ENCODE peak calls at places on chromosomes 6 and 20, in nine cellular contexts. B is brain microvascular endothelial cell; Z is coronary artery; F is esophagus muscularis mucosa; D is CD8-positive, alpha-beta T cell; W is ascending aorta; X is progenitor cell of endocrine pancreas; J is omental fat pad; O is psoas muscle. R is an unnamed sample.

GRCh38 chr20:23637282-23638221 is at the start of gene CST3:
- DNase-seq in J (no peak), X (peak; percentile 59), O (peak; percentile 93), W (peak; percentile 93), Z (peak; percentile 92), F (peak; percentile 96), D (no peak), B (peak; percentile 84), R (peak; percentile 93)

GRCh38 chr20:44288252-44288651 is 22.8 kb downstream of the FITM2 start:
- DNase-seq in F (no peak), Z (no peak), W (no peak), B (no peak), X (no peak), O (no peak), J (no peak), D (no peak), R (no peak)

GRCh38 chr6:167667204-167668018 is 159.3 kb upstream of the AFDN start:
- DNase-seq in X (no peak), B (no peak), O (no peak), F (no peak), W (no peak), D (no peak), Z (no peak), J (no peak), R (no peak)

GRCh38 chr20:7776148-7776547 is 164.1 kb downstream of the HAO1 start:
- DNase-seq in J (no peak), D (no peak), B (no peak), F (no peak), X (no peak), W (no peak), O (no peak), Z (no peak), R (no peak)

GRCh38 chr6:94736231-94736630 is 841.1 kb upstream of the MANEA start:
- DNase-seq in O (no peak), F (no peak), B (no peak), D (no peak), Z (no peak), W (no peak), X (no peak), J (no peak), R (no peak)

GRCh38 chr6:116616757-116617093 is 446 bp downstream of the RSPH4A start:
- DNase-seq in F (no peak), Z (peak; percentile 75), W (no peak), B (no peak), X (no peak), J (no peak), D (no peak), O (peak; percentile 21), R (no peak)

GRCh38 chr6:146546440-146546839 is 2.8 kb downstream of the RAB32 start:
- DNase-seq in D (no peak), Z (no peak), B (peak; percentile 82), F (no peak), X (no peak), J (no peak), W (peak; percentile 69), O (no peak), R (no peak)

GRCh38 chr6:2891768-2892170 is 11.3 kb downstream of the SERPINB9 start:
- DNase-seq in Z (no peak), D (peak; percentile 69), B (no peak), X (no peak), F (peak; percentile 42), J (no peak), O (no peak), W (no peak), R (no peak)

GRCh38 chr6:106099235-106099537 is 13.1 kb downstream of the PRDM1 start:
- DNase-seq in Z (no peak), X (no peak), J (no peak), B (no peak), F (peak; percentile 83), O (no peak), W (no peak), D (no peak), R (no peak)

DNA sequence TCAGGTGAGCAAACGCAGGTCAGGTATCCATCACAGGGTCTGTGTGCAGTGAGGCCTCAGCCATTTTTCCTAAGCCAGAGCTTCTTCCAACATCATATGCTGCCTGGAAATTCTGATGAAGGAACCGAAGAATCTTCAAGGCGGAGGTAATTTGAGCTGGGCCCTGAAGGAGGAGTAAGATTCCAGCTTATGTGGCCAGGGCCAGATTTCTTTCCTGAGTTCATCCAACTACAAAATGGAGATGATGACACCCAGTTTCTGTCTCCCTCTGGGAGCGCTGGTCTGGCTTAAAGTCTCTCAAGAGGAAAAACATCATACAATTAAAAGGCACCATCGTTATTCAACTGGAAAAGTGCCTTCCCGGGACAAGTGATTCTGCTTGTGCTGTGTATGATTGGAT is 6.9 kb upstream of the MANBAL start:
- DNase-seq in F (no peak), W (no peak), O (no peak), X (no peak), B (peak; percentile 61), J (no peak), Z (no peak), D (no peak), R (no peak)
- TF ChIP-seq CTCF in F (peak; percentile 68), W (peak; percentile 39), O (no peak), X (peak; percentile 10), B (peak; percentile 70), J (no peak), Z (no peak), D (no peak), R (peak; percentile 38)

DNA sequence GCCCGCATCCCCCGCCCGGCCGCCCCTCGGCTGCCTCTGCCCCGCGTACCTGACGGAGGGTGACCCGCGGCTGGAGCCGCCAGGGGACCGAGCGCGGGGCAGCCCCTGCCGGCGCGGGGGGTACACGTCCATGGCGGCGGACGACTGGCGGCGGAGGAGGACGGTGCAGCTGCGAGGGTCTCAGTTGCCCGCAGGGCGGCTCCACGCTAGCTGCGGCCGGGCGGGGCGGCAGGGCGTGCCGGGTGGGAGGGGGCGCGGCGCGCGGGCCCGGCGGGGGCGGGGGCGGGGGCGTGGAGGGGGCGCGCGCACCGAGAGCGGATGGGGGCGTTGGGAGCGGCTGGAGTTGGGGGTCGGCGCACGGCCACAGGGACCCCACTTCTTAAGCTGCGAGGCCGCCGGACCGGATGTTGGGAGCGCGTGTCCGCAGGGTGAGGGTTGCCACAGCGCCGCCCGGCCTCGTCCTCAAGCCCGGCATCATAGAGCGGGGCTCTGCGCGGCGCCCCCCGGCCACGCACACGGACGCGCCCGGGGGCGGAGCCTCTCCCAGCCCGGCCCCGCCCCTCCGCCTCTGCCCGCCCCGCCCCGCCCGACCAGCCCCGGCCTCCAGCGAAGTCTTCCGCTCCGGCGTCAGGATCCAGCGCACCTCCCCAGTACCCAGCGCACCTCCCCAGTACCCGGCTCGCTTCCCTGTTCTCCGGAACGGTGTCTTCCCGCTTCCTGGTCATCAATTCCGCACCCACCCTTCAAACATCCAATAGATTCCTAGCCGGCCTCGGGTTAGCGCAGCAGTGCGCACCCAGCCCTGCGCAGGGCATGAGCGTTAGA is at the start of gene DNAAF9:
- DNase-seq in D (peak; percentile 83), J (peak; percentile 28), F (peak; percentile 94), Z (peak; percentile 86), X (peak; percentile 69), O (peak; percentile 76), B (peak; percentile 45), W (peak; percentile 84), R (peak; percentile 91)
- TF ChIP-seq CTCF in D (no peak), J (peak; percentile 17), F (peak; percentile 20), Z (no peak), X (peak; percentile 63), O (peak; percentile 42), B (peak; percentile 3), W (no peak), R (peak; percentile 48)

DNA sequence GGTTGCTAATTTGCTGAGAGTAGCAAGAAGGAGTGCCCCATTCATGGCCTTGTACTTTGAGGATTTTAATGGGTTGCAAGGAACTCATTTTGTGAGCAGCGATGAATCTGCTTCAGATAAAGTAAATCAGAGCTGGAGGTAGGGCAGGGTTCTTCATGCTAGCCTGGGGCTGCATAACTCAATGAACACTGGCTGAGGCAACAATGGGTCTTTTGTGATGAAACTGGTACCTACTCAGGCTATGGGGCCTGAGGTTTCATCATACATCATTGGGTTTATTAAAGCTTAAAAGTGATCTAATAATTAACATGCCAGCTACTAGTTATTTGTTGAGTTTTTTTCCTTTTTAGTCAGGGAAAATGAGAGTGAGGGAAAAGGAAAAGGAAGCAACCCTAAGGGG is 106.9 kb downstream of the FAM50B start:
- DNase-seq in Z (no peak), B (no peak), D (no peak), O (no peak), X (no peak), W (no peak), J (no peak), F (no peak), R (no peak)
- TF ChIP-seq CTCF in Z (no peak), B (no peak), D (no peak), O (no peak), X (no peak), W (no peak), J (no peak), F (no peak), R (no peak)

GRCh38 chr6:155154158-155154830 is 109.5 kb upstream of the CLDN20 start:
- DNase-seq in Z (no peak), W (no peak), B (peak; percentile 83), D (no peak), F (no peak), J (no peak), X (no peak), O (no peak), R (no peak)

GRCh38 chr6:155155787-155156447 is 107.9 kb upstream of the CLDN20 start:
- DNase-seq in D (no peak), X (no peak), J (no peak), O (no peak), W (no peak), B (no peak), Z (no peak), F (no peak), R (no peak)

GRCh38 chr6:155150967-155151671 is 112.7 kb upstream of the CLDN20 start:
- DNase-seq in W (no peak), O (no peak), J (no peak), Z (no peak), D (no peak), F (no peak), X (no peak), B (no peak), R (no peak)

GRCh38 chr6:155147958-155148663 is 115.7 kb upstream of the CLDN20 start:
- DNase-seq in J (no peak), D (no peak), B (no peak), O (no peak), F (no peak), X (no peak), W (no peak), Z (no peak), R (no peak)

DNA sequence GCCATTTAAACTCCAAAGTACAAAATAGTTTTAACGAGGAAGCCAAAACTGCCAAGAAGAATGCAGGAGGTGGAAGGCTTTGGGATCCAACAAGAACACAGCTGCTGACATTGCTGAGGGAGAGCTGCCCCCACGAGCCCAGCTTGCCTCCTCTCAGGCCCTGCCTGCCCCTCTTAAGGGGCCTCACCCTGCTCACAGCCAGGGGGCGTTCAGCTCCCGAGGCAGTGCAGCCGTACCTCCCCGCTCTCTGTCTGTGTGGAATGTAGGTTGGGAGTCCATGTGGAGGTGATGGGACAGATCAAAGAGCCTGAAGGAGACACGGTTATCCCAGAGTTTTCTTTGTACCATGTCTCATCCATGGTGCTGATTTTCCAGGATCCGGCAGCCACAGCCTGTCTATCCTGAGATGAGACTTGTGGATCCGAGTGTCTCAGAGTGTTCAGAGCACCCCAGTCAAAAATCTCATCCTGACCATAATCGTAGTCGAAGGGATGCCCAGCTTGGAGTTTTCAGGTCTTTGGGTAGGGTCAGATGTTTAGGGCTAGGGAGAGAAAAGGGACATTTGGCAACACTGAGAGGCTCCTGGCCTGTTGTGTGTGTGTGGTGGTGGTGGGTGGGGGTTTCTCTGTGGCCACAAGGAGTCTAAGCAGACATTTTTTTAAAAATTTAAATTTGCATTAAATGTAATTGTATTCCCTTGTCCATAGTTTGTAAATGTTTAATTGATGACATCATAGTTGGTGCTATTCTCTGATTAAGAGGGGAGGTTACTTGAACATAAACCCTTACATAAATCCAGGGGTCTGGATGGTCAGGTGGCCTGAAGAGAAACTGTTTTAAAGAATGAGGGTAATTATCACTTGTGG is 111.4 kb upstream of the CLDN20 start:
- DNase-seq in X (no peak), J (no peak), Z (no peak), O (no peak), W (no peak), F (no peak), D (no peak), B (no peak), R (no peak)
- TF ChIP-seq CTCF in X (peak; percentile 49), J (no peak), Z (no peak), O (no peak), W (no peak), F (no peak), D (no peak), B (peak; percentile 48), R (peak; percentile 35)